ENCODE peak calls at places on chromosome 19, in five cellular contexts. Q is neural progenitor cell, J is left lung, B is mucosa of descending colon, Y is tibial nerve. D is an unnamed sample.

GRCh38 chr19:341386-342127 is 3.0 kb downstream of the MIER2 start:
- DNase-seq in Q (no peak), B (no peak), Y (no peak), J (no peak), D (no peak)

GRCh38 chr19:35902870-35903475 is 644 bp downstream of the HCST start:
- DNase-seq in B (no peak), J (no peak), Y (no peak), Q (no peak), D (no peak)

GRCh38 chr19:40521276-40521675 is 54.5 kb downstream of the SPTBN4 start:
- DNase-seq in B (no peak), J (no peak), Y (no peak), Q (no peak), D (no peak)

GRCh38 chr19:945401-946252 is 19.8 kb downstream of the ARID3A start:
- DNase-seq in B (peak), Q (no peak), J (no peak), Y (no peak), D (no peak)

GRCh38 chr19:49403404-49404187 is 15.5 kb downstream of the KASH5 start:
- DNase-seq in B (no peak), Q (peak), Y (no peak), J (no peak), D (no peak)

GRCh38 chr19:10295305-10295846 is 5.6 kb downstream of the ICAM5 start:
- DNase-seq in Y (no peak), J (peak), Q (peak), B (peak), D (no peak)

GRCh38 chr19:58474291-58474996 is 1.7 kb upstream of the ZNF446 start:
- DNase-seq in Q (no peak), Y (no peak), J (no peak), B (no peak), D (no peak)

GRCh38 chr19:55377356-55378131 is 918 bp downstream of the TMEM190 start:
- DNase-seq in B (no peak), J (no peak), Y (no peak), Q (peak), D (no peak)

GRCh38 chr19:6476155-6476895 is 5.3 kb downstream of the DENND1C start:
- DNase-seq in Q (peak), J (peak), Y (no peak), B (peak), D (no peak)

GRCh38 chr19:418761-419632 is 10.1 kb upstream of the C2CD4C start:
- DNase-seq in Q (no peak), J (peak), Y (no peak), B (peak), D (no peak)

GRCh38 chr19:46211201-46211881 is 18.2 kb upstream of the IGFL1 start:
- DNase-seq in B (no peak), Q (peak), Y (no peak), J (peak), D (no peak)

GRCh38 chr19:30739394-30739793 is 367.2 kb downstream of the ZNF536 start:
- DNase-seq in Q (no peak), J (no peak), B (no peak), Y (peak), D (no peak)

GRCh38 chr19:17121736-17122293 is 46.2 kb downstream of the MYO9B start:
- DNase-seq in Q (no peak), B (no peak), Y (no peak), J (no peak), D (no peak)

GRCh38 chr19:57872450-57872849 is 16.4 kb downstream of the ZNF814 start:
- DNase-seq in B (no peak), J (no peak), Q (no peak), Y (no peak), D (no peak)

GRCh38 chr19:3880471-3881271 is at the start of gene ATCAY:
- DNase-seq in B (no peak), Q (peak), Y (no peak), J (no peak), D (no peak)

GRCh38 chr19:35208121-35208520 is 20.4 kb downstream of the FAM187B start:
- DNase-seq in B (no peak), Y (no peak), Q (no peak), J (no peak), D (no peak)

GRCh38 chr19:3161453-3161852 is 17.1 kb upstream of the S1PR4 start:
- DNase-seq in Q (no peak), J (no peak), Y (no peak), B (no peak), D (no peak)

GRCh38 chr19:35063940-35064818 is 22.7 kb downstream of the HPN start:
- DNase-seq in J (no peak), Y (no peak), B (no peak), Q (no peak), D (no peak)

GRCh38 chr19:40592170-40592569 is 9.0 kb upstream of the LTBP4 start:
- DNase-seq in B (no peak), J (no peak), Y (no peak), Q (peak), D (no peak)

GRCh38 chr19:19191920-19192882 is at the start of the genes BORCS8 and RFXANK:
- DNase-seq in J (peak), Q (peak), B (peak), Y (peak), D (peak)

GRCh38 chr19:2045501-2046045 is 5.5 kb downstream of the MKNK2 start:
- DNase-seq in Q (no peak), Y (no peak), J (no peak), B (no peak), D (no peak)

GRCh38 chr19:6808494-6808893 is 36.0 kb downstream of the VAV1 start:
- DNase-seq in Q (no peak), J (no peak), Y (no peak), B (no peak), D (no peak)

GRCh38 chr19:30539981-30540380 is 167.8 kb downstream of the ZNF536 start:
- DNase-seq in B (no peak), Y (no peak), J (no peak), Q (no peak), D (no peak)

GRCh38 chr19:1173845-1174809 is at the start of gene SBNO2:
- DNase-seq in B (peak), Q (peak), Y (peak), J (peak), D (peak)

GRCh38 chr19:49339364-49340068 is 4.3 kb downstream of the CD37 start:
- DNase-seq in J (peak), Q (peak), B (peak), Y (peak), D (no peak)

GRCh38 chr19:50555447-50556235 is 12.6 kb downstream of the LRRC4B start:
- DNase-seq in Y (no peak), J (no peak), B (no peak), Q (peak), D (no peak)

GRCh38 chr19:18846862-18847515 is 15.2 kb downstream of the UPF1 start:
- DNase-seq in J (peak), Y (peak), B (peak), Q (peak), D (peak)

GRCh38 chr19:4456566-4456842 is 1.1 kb downstream of the UBXN6 start:
- DNase-seq in B (no peak), J (peak), Q (peak), Y (no peak), D (no peak)

GRCh38 chr19:4654437-4655361 is 15.4 kb downstream of the TNFAIP8L1 start:
- DNase-seq in B (no peak), J (no peak), Y (no peak), Q (no peak), D (no peak)

GRCh38 chr19:44746946-44747738 is 1.4 kb upstream of the BCL3 start:
- DNase-seq in Q (peak), J (peak), B (peak), Y (peak), D (no peak)

GRCh38 chr19:18762125-18763023 is 28.7 kb downstream of the COMP start:
- DNase-seq in Q (no peak), J (peak), Y (peak), B (peak), D (peak)

GRCh38 chr19:658059-658839 is 4.8 kb downstream of the RNF126 start:
- DNase-seq in Q (no peak), Y (no peak), J (no peak), B (peak), D (no peak)

GRCh38 chr19:872266-872951 is 12.9 kb downstream of the CFD start:
- DNase-seq in Y (peak), Q (peak), J (no peak), B (peak), D (peak)

GRCh38 chr19:54552913-54553310 is 20.7 kb upstream of the LILRA2 start:
- DNase-seq in J (no peak), B (no peak), Y (no peak), Q (no peak), D (no peak)

GRCh38 chr19:11378319-11379189 is 4.1 kb downstream of the SWSAP1 start:
- DNase-seq in Q (peak), B (no peak), Y (peak), J (peak), D (peak)

GRCh38 chr19:28884786-28885476 is 328.0 kb downstream of the UQCRFS1 start:
- DNase-seq in Y (no peak), J (no peak), B (no peak), Q (no peak), D (no peak)

GRCh38 chr19:28881616-28882015 is 331.3 kb downstream of the UQCRFS1 start:
- DNase-seq in B (no peak), Q (no peak), J (no peak), Y (no peak), D (no peak)

GRCh38 chr19:28882818-28883217 is 330.1 kb downstream of the UQCRFS1 start:
- DNase-seq in J (no peak), B (no peak), Y (no peak), Q (peak), D (no peak)

GRCh38 chr19:28880735-28881401 is 332.1 kb downstream of the UQCRFS1 start:
- DNase-seq in Q (no peak), B (no peak), J (no peak), Y (no peak), D (no peak)

DNA sequence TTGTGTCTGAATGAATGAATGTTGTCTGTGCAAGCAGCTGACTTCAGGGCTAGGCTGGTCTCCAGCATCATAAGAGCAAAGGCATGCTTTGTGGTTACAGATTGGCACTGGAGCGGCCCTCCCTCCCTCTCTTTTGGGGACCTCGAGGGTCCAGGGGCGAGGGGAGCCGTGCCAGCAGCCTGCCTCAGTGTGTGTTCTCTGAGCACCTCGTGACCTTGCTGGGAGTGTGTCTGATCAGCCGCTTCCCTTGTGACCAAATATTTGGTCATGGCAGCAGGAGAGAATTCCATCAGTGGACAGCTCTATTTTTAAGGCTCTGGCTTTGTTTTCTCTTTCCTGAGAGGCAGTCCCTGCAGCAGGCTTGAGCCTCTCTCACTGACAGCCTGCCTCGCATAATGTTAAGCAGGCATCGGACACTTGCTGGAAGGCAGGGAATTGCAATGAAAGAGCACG is 329.7 kb downstream of the UQCRFS1 start:
- DNase-seq in J (peak), B (no peak), Q (peak), Y (peak), D (no peak)
- H3K4me3 ChIP-seq in J (no peak), B (no peak), Q (no peak), Y (no peak), D (no peak)

GRCh38 chr19:8396563-8397203 is 6.5 kb downstream of the RAB11B start:
- DNase-seq in Y (peak), B (peak), J (peak), Q (peak), D (no peak)
- TF ChIP-seq CTCF in Y (peak), B (peak), J (peak), Q (peak), D (peak)

GRCh38 chr19:37855098-37855497 is 51.3 kb downstream of the WDR87 start:
- DNase-seq in J (peak), Y (no peak), Q (no peak), B (peak), D (no peak)
- H3K4me3 ChIP-seq in J (no peak), Y (no peak), Q (no peak), B (no peak), D (no peak)

GRCh38 chr19:39350156-39350555 is 7.9 kb downstream of the SAMD4B start:
- DNase-seq in B (no peak), Y (no peak), J (no peak), Q (no peak), D (no peak)

GRCh38 chr19:39352549-39353285 is 10.5 kb downstream of the SAMD4B start:
- DNase-seq in Y (no peak), Q (no peak), B (no peak), J (no peak), D (no peak)

GRCh38 chr19:39355253-39355652 is 13.0 kb downstream of the SAMD4B start:
- DNase-seq in Y (no peak), B (no peak), J (no peak), Q (no peak), D (no peak)

GRCh38 chr19:39349326-39349725 is 7.1 kb downstream of the SAMD4B start:
- DNase-seq in Y (no peak), J (no peak), Q (no peak), B (no peak), D (no peak)

DNA sequence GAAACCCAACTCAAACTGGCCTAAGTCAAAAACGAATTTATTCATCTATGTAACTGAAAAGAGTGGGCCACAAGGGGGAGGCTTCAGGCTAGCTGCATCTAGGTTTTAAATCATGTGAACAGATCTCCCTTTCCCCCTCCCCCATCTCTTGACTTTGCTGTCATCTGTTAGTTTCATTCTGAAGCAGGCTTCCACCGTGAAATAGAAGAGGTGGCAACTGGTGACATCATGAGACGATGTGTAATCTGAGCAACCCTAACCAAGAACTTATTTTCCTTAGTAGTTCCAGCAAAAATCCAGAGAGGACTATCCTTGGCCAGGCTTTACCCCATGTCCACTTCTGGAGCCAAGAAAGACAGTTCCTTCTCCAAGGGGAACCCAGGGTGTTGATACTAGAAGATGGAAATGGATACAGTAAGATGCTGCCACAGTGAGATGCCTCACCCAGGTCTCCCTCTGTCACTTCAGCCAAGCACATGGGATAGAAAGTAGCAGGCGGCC is 9.4 kb downstream of the SAMD4B start:
- DNase-seq in J (no peak), B (no peak), Q (no peak), Y (no peak), D (no peak)
- TF ChIP-seq CTCF in J (no peak), B (no peak), Q (no peak), Y (no peak), D (no peak)

GRCh38 chr19:33301011-33301899 is 1.1 kb downstream of the CEBPA start:
- DNase-seq in B (peak), Q (peak), J (no peak), Y (no peak), D (no peak)
- H3K4me3 ChIP-seq in B (peak), Q (peak), J (peak), Y (peak), D (peak)

D was measured in LNCaP clone FGC.